ENCODE peak calls at places on chromosome 20, in seven cellular contexts. T, I, Q, V, Z, S and H are unnamed samples.
A peak's percentile ranks its signal among the peaks of the same experiment; 100 is the strongest.

GRCh38 chr20:39081255-39081654 is 119.1 kb downstream of the DHX35 start:
- DNase-seq in T (peak; percentile 95), I (peak; percentile 73), Q (peak; percentile 85), V (peak; percentile 75), Z (peak; percentile 69), S (peak; percentile 82), H (peak; percentile 64)

GRCh38 chr20:41258489-41258888 is 59.0 kb downstream of the ZHX3 start:
- DNase-seq in T (no peak), I (no peak), Q (no peak), V (no peak), Z (no peak), S (no peak), H (no peak)

GRCh38 chr20:38663660-38664059 is 60.6 kb upstream of the SLC32A1 start:
- DNase-seq in T (no peak), I (no peak), Q (no peak), V (no peak), Z (no peak), S (no peak), H (no peak)

GRCh38 chr20:38669688-38670087 is 54.6 kb upstream of the SLC32A1 start:
- DNase-seq in T (no peak), I (no peak), Q (no peak), V (no peak), Z (no peak), S (no peak), H (no peak)

GRCh38 chr20:34985439-34986310 is 30.0 kb downstream of the MYH7B start:
- DNase-seq in T (no peak), I (no peak), Q (no peak), V (no peak), Z (no peak), S (no peak), H (no peak)

GRCh38 chr20:20076297-20077065 is 24.1 kb downstream of the CFAP61 start:
- DNase-seq in T (no peak), I (peak; percentile 66), Q (no peak), V (no peak), Z (no peak), S (peak; percentile 63), H (no peak)

GRCh38 chr20:50586531-50587232 is 76.5 kb downstream of the PTPN1 start:
- DNase-seq in T (no peak), I (no peak), Q (no peak), V (no peak), Z (no peak), S (no peak), H (no peak)

GRCh38 chr20:44733341-44734069 is 12.2 kb upstream of the KCNK15 start:
- DNase-seq in T (peak; percentile 83), I (peak; percentile 71), Q (peak; percentile 81), V (peak; percentile 67), Z (peak; percentile 83), S (peak; percentile 58), H (peak; percentile 68)

GRCh38 chr20:22492497-22492896 is 91.9 kb downstream of the FOXA2 start:
- DNase-seq in T (no peak), I (no peak), Q (no peak), V (no peak), Z (no peak), S (no peak), H (no peak)

GRCh38 chr20:48783533-48784272 is 44.1 kb downstream of the PREX1 start:
- DNase-seq in T (no peak), I (no peak), Q (no peak), V (no peak), Z (no peak), S (no peak), H (no peak)

GRCh38 chr20:48767269-48767960 is 60.4 kb downstream of the PREX1 start:
- DNase-seq in T (no peak), I (no peak), Q (no peak), V (no peak), Z (no peak), S (no peak), H (no peak)

GRCh38 chr20:54662064-54662463 is 186.7 kb downstream of the DOK5 start:
- DNase-seq in T (no peak), I (no peak), Q (no peak), V (no peak), Z (no peak), S (no peak), H (no peak)

GRCh38 chr20:23629017-23629541 is 8.7 kb downstream of the CST3 start:
- DNase-seq in T (no peak), I (no peak), Q (peak; percentile 70), V (peak; percentile 98), Z (no peak), S (peak; percentile 71), H (no peak)

GRCh38 chr20:52493177-52493711 is 301.7 kb upstream of the ZFP64 start:
- DNase-seq in T (no peak), I (no peak), Q (no peak), V (no peak), Z (no peak), S (no peak), H (no peak)

GRCh38 chr20:50691585-50692552 is 527 bp upstream of the RIPOR3 start:
- DNase-seq in T (peak; percentile 80), I (no peak), Q (no peak), V (no peak), Z (no peak), S (peak; percentile 61), H (peak; percentile 90)

GRCh38 chr20:45235995-45236394 is 14.8 kb downstream of the SEMG2 start:
- DNase-seq in T (peak; percentile 23), I (no peak), Q (no peak), V (no peak), Z (no peak), S (no peak), H (peak; percentile 24)

GRCh38 chr20:49526056-49526455 is 41.9 kb downstream of the PTGIS start:
- DNase-seq in T (no peak), I (no peak), Q (no peak), V (no peak), Z (no peak), S (no peak), H (no peak)

GRCh38 chr20:36950432-36951197 is 893 bp downstream of the SAMHD1 start:
- DNase-seq in T (peak; percentile 50), I (peak; percentile 73), Q (peak; percentile 28), V (no peak), Z (no peak), S (no peak), H (peak; percentile 35)

GRCh38 chr20:48069626-48070025 is 284.3 kb upstream of the SULF2 start:
- DNase-seq in T (no peak), I (no peak), Q (no peak), V (no peak), Z (no peak), S (no peak), H (no peak)

GRCh38 chr20:49171928-49172327 is 16.2 kb downstream of the STAU1 start:
- DNase-seq in T (peak; percentile 54), I (no peak), Q (no peak), V (no peak), Z (peak; percentile 7), S (no peak), H (peak; percentile 14)

GRCh38 chr20:41643504-41643938 is 25.3 kb upstream of the CHD6 start:
- DNase-seq in T (peak; percentile 91), I (peak; percentile 29), Q (peak; percentile 88), V (peak; percentile 93), Z (peak; percentile 31), S (no peak), H (peak; percentile 77)

GRCh38 chr20:36314734-36315544 is 8.8 kb downstream of the DLGAP4 start:
- DNase-seq in T (no peak), I (peak; percentile 29), Q (no peak), V (peak; percentile 28), Z (no peak), S (no peak), H (peak; percentile 10)

GRCh38 chr20:59163641-59164530 is at the start of gene ZNF831:
- DNase-seq in T (no peak), I (peak; percentile 72), Q (no peak), V (no peak), Z (no peak), S (no peak), H (no peak)

GRCh38 chr20:46057856-46058655 is 29.0 kb downstream of the SLC12A5 start:
- DNase-seq in T (no peak), I (peak; percentile 92), Q (peak; percentile 35), V (no peak), Z (peak; percentile 27), S (peak; percentile 33), H (peak; percentile 43)

GRCh38 chr20:10619427-10619826 is 54.4 kb downstream of the JAG1 start:
- DNase-seq in T (no peak), I (no peak), Q (no peak), V (no peak), Z (no peak), S (no peak), H (no peak)

GRCh38 chr20:4181956-4182945 is 166.9 kb upstream of the RNF24 start:
- DNase-seq in T (no peak), I (no peak), Q (no peak), V (no peak), Z (no peak), S (no peak), H (no peak)

GRCh38 chr20:33030569-33030968 is 879 bp upstream of the BPIFB6 start:
- DNase-seq in T (no peak), I (no peak), Q (no peak), V (no peak), Z (no peak), S (no peak), H (no peak)
- TF ChIP-seq POLR2A in T (no peak), I (no peak), Q (no peak), V (no peak), Z (no peak), S (no peak), H (no peak)

GRCh38 chr20:62121776-62122658 is at the start of gene LSM14B:
- DNase-seq in T (peak; percentile 96), I (peak; percentile 98), Q (peak; percentile 98), V (peak; percentile 95), Z (peak; percentile 97), S (peak; percentile 92), H (peak; percentile 98)
- TF ChIP-seq POLR2A in T (no peak), I (peak; percentile 41), Q (no peak), V (peak; percentile 68), Z (peak; percentile 45), S (no peak), H (peak; percentile 67)

DNA sequence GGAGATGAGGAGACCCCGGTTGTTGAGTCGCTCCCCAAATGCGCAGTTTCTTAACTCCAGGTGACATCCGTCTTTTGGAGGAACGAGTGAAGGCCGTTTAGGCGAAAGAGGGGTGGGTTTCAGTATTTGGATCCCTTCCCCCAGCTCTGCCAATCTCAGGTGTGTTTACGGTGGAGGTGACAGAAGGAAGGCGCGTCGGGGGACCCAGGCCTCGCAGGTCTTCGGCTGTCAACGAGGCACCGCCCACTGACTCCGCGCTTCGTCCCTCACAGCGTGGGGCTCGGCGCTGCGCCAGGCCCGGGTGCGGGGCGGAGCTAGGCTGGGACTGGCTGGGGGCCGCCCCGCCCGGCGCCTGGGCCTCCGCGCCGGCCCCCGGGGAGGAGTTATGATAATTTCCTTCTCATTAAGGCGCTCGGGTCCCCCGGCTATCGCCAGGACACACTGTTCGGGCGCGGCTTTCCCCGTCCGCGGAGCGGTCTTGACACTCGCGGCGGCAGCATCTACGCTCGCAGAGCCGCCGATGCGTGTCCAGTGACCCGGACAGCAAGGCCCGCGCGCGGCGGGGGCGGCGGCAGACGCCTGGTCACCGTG is at the start of gene TFAP2C:
- DNase-seq in T (peak; percentile 71), I (peak; percentile 88), Q (peak; percentile 71), V (no peak), Z (peak; percentile 46), S (peak; percentile 89), H (peak; percentile 88)
- TF ChIP-seq POLR2A in T (no peak), I (no peak), Q (no peak), V (no peak), Z (no peak), S (no peak), H (no peak)

DNA sequence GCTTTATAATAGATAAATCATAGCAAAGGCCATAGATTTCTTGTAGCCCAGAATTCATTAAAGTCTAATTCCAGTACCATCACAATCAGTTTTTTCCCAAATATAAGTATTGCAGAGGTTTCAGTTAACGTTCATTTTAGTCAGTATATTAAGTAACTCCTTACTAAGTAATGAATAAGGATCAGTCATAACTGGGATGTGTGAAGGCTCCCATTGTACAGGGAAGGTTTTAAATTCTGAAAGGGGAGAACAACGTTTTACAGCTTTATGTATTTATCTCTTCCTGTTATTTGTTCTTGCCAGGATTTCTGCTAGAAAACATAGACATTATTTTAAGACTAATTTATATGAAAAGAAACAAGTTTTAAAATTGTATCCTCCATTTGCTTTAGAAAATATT is 215.5 kb upstream of the LAMP5 start:
- DNase-seq in T (no peak), I (no peak), Q (no peak), V (no peak), Z (no peak), S (no peak), H (no peak)
- TF ChIP-seq POLR2A in T (no peak), I (no peak), Q (no peak), V (no peak), Z (no peak), S (no peak), H (no peak)